ENCODE peak calls at places on chromosomes 12 and 14, in five cellular contexts. One of them, this sample, is unnamed.

GRCh38 chr14:95697764-95698163 is 11.5 kb downstream of the TCL1B start:
- DNase-seq in upper lobe of left lung: no peak
- DNase-seq in kidney: no peak
- DNase-seq in sigmoid colon: no peak
- DNase-seq in WERI-Rb-1: no peak
- DNase-seq in this sample: no peak

GRCh38 chr12:72146495-72146894 is 125.7 kb upstream of the TRHDE start:
- DNase-seq in upper lobe of left lung: no peak
- DNase-seq in kidney: no peak
- DNase-seq in sigmoid colon: no peak
- DNase-seq in WERI-Rb-1: peak
- DNase-seq in this sample: no peak

GRCh38 chr12:2228535-2228934 is 175.7 kb downstream of the CACNA1C start:
- DNase-seq in upper lobe of left lung: no peak
- DNase-seq in kidney: no peak
- DNase-seq in sigmoid colon: peak
- DNase-seq in WERI-Rb-1: no peak
- DNase-seq in this sample: no peak

GRCh38 chr14:33210304-33210703 is 271.6 kb downstream of the NPAS3 start:
- DNase-seq in upper lobe of left lung: no peak
- DNase-seq in kidney: no peak
- DNase-seq in sigmoid colon: no peak
- DNase-seq in WERI-Rb-1: no peak
- DNase-seq in this sample: no peak

GRCh38 chr12:53844989-53845836 is 93.4 kb upstream of the HOXC13 start:
- DNase-seq in upper lobe of left lung: no peak
- DNase-seq in kidney: no peak
- DNase-seq in sigmoid colon: no peak
- DNase-seq in WERI-Rb-1: no peak
- DNase-seq in this sample: peak

GRCh38 chr12:480831-481230 is 21.1 kb downstream of the B4GALNT3 start:
- DNase-seq in upper lobe of left lung: no peak
- DNase-seq in kidney: no peak
- DNase-seq in sigmoid colon: no peak
- DNase-seq in WERI-Rb-1: no peak
- DNase-seq in this sample: no peak

GRCh38 chr12:105470601-105471000 is 140.1 kb downstream of the C12orf75 start:
- DNase-seq in upper lobe of left lung: no peak
- DNase-seq in kidney: no peak
- DNase-seq in sigmoid colon: no peak
- DNase-seq in WERI-Rb-1: peak
- DNase-seq in this sample: no peak

GRCh38 chr14:34003691-34004090 is 52.8 kb upstream of the EGLN3 start:
- DNase-seq in upper lobe of left lung: no peak
- DNase-seq in kidney: no peak
- DNase-seq in sigmoid colon: no peak
- DNase-seq in WERI-Rb-1: peak
- DNase-seq in this sample: no peak

GRCh38 chr12:57242329-57242690 is 8.7 kb downstream of the STAC3 start:
- DNase-seq in upper lobe of left lung: peak
- DNase-seq in kidney: no peak
- DNase-seq in sigmoid colon: peak
- DNase-seq in WERI-Rb-1: no peak
- DNase-seq in this sample: no peak

GRCh38 chr14:50768693-50769092 is 62.3 kb downstream of the NIN start:
- DNase-seq in upper lobe of left lung: no peak
- DNase-seq in kidney: no peak
- DNase-seq in sigmoid colon: no peak
- DNase-seq in WERI-Rb-1: no peak
- DNase-seq in this sample: peak

GRCh38 chr12:3333583-3333982 is 157.4 kb upstream of the PRMT8 start:
- DNase-seq in upper lobe of left lung: no peak
- DNase-seq in kidney: no peak
- DNase-seq in sigmoid colon: peak
- DNase-seq in WERI-Rb-1: peak
- DNase-seq in this sample: no peak

GRCh38 chr12:112408621-112409020 is 784 bp downstream of the RPL6 start:
- DNase-seq in upper lobe of left lung: no peak
- DNase-seq in kidney: no peak
- DNase-seq in sigmoid colon: no peak
- DNase-seq in WERI-Rb-1: no peak
- DNase-seq in this sample: no peak

GRCh38 chr12:85996280-85996679 is 122.2 kb downstream of the NTS start:
- DNase-seq in upper lobe of left lung: no peak
- DNase-seq in kidney: no peak
- DNase-seq in sigmoid colon: no peak
- DNase-seq in WERI-Rb-1: no peak
- DNase-seq in this sample: no peak

GRCh38 chr12:20024194-20024593 is 344.1 kb upstream of the PDE3A start:
- DNase-seq in upper lobe of left lung: no peak
- DNase-seq in kidney: no peak
- DNase-seq in sigmoid colon: no peak
- DNase-seq in WERI-Rb-1: no peak
- DNase-seq in this sample: no peak

GRCh38 chr12:116320839-116321238 is 43.3 kb upstream of the MED13L start:
- DNase-seq in upper lobe of left lung: no peak
- DNase-seq in kidney: no peak
- DNase-seq in sigmoid colon: no peak
- DNase-seq in WERI-Rb-1: no peak
- DNase-seq in this sample: no peak

GRCh38 chr14:65847065-65847847 is 434.7 kb downstream of the FUT8 start:
- DNase-seq in upper lobe of left lung: no peak
- DNase-seq in kidney: no peak
- DNase-seq in sigmoid colon: no peak
- DNase-seq in WERI-Rb-1: no peak
- DNase-seq in this sample: no peak

GRCh38 chr12:124396544-124397398 is 101.9 kb downstream of the RFLNA start:
- DNase-seq in upper lobe of left lung: peak
- DNase-seq in kidney: peak
- DNase-seq in sigmoid colon: peak
- DNase-seq in WERI-Rb-1: no peak
- DNase-seq in this sample: no peak

GRCh38 chr12:132284618-132285310 is 44.6 kb downstream of the GALNT9 start:
- DNase-seq in upper lobe of left lung: peak
- DNase-seq in kidney: peak
- DNase-seq in sigmoid colon: no peak
- DNase-seq in WERI-Rb-1: no peak
- DNase-seq in this sample: no peak

GRCh38 chr12:64058541-64059321 is 163.4 kb downstream of the KICS2 start:
- DNase-seq in upper lobe of left lung: no peak
- DNase-seq in kidney: no peak
- DNase-seq in sigmoid colon: no peak
- DNase-seq in WERI-Rb-1: no peak
- DNase-seq in this sample: no peak

GRCh38 chr12:26119391-26119981 is 5.4 kb downstream of the BHLHE41 start:
- DNase-seq in upper lobe of left lung: no peak
- DNase-seq in kidney: no peak
- DNase-seq in sigmoid colon: no peak
- DNase-seq in WERI-Rb-1: peak
- DNase-seq in this sample: peak

GRCh38 chr14:74906923-74907620 is 16.0 kb downstream of the RPS6KL1 start:
- DNase-seq in upper lobe of left lung: peak
- DNase-seq in kidney: peak
- DNase-seq in sigmoid colon: no peak
- DNase-seq in WERI-Rb-1: no peak
- DNase-seq in this sample: no peak

GRCh38 chr14:55546212-55546874 is 33.7 kb upstream of the KTN1 start:
- DNase-seq in upper lobe of left lung: no peak
- DNase-seq in kidney: no peak
- DNase-seq in sigmoid colon: no peak
- DNase-seq in WERI-Rb-1: no peak
- DNase-seq in this sample: no peak

GRCh38 chr12:109099426-109100020 is 2.1 kb downstream of the UNG start:
- DNase-seq in upper lobe of left lung: no peak
- DNase-seq in kidney: no peak
- DNase-seq in sigmoid colon: no peak
- DNase-seq in WERI-Rb-1: no peak
- DNase-seq in this sample: no peak

GRCh38 chr12:84732941-84733340 is 179.7 kb downstream of the SLC6A15 start:
- DNase-seq in upper lobe of left lung: no peak
- DNase-seq in kidney: no peak
- DNase-seq in sigmoid colon: no peak
- DNase-seq in WERI-Rb-1: no peak
- DNase-seq in this sample: no peak

GRCh38 chr12:68901145-68901544 is 31.8 kb downstream of the CPM start:
- DNase-seq in upper lobe of left lung: no peak
- DNase-seq in kidney: no peak
- DNase-seq in sigmoid colon: no peak
- DNase-seq in WERI-Rb-1: no peak
- DNase-seq in this sample: no peak

GRCh38 chr12:109163150-109163549 is 46.8 kb downstream of the ACACB start:
- DNase-seq in upper lobe of left lung: no peak
- DNase-seq in kidney: no peak
- DNase-seq in sigmoid colon: no peak
- DNase-seq in WERI-Rb-1: no peak
- DNase-seq in this sample: no peak

GRCh38 chr12:58757422-58757821 is 162.9 kb downstream of the LRIG3 start:
- DNase-seq in upper lobe of left lung: no peak
- DNase-seq in kidney: no peak
- DNase-seq in sigmoid colon: no peak
- DNase-seq in WERI-Rb-1: no peak
- DNase-seq in this sample: peak

GRCh38 chr12:113932411-113933196 is 33.5 kb downstream of the RBM19 start:
- DNase-seq in upper lobe of left lung: no peak
- DNase-seq in kidney: no peak
- DNase-seq in sigmoid colon: no peak
- DNase-seq in WERI-Rb-1: peak
- DNase-seq in this sample: no peak

GRCh38 chr14:77122555-77123125 is 19.0 kb downstream of the ZDHHC22 start:
- DNase-seq in upper lobe of left lung: no peak
- DNase-seq in kidney: no peak
- DNase-seq in sigmoid colon: no peak
- DNase-seq in WERI-Rb-1: peak
- DNase-seq in this sample: no peak

GRCh38 chr12:24462946-24463345 is 486.0 kb downstream of the BCAT1 start:
- DNase-seq in upper lobe of left lung: no peak
- DNase-seq in kidney: no peak
- DNase-seq in sigmoid colon: no peak
- DNase-seq in WERI-Rb-1: no peak
- DNase-seq in this sample: no peak

DNA sequence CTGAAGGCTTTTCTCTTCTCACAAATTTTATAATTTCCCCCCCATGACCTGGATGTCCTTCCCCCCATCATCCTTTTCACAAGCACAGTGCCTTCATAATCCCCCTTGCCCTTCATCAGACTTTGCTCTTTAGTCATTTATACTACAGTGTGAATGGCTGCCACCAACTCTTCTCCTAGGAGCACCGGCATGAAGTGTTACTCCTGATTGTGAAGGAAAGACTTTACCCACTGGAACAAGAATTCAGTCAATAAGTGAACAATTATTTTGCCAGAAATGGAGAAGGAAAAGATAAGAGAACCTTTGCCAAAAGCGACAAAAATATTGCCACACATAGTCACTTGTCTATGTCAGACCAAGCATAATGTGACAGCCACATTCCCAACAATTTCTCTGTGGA is 5.0 kb downstream of the SERPINA9 start:
- DNase-seq in upper lobe of left lung: no peak
- DNase-seq in kidney: no peak
- DNase-seq in sigmoid colon: no peak
- DNase-seq in WERI-Rb-1: no peak
- DNase-seq in this sample: no peak
- TF ChIP-seq CTCF in upper lobe of left lung: no peak
- TF ChIP-seq CTCF in kidney: no peak
- TF ChIP-seq CTCF in sigmoid colon: no peak
- TF ChIP-seq CTCF in WERI-Rb-1: no peak
- TF ChIP-seq CTCF in this sample: no peak

DNA sequence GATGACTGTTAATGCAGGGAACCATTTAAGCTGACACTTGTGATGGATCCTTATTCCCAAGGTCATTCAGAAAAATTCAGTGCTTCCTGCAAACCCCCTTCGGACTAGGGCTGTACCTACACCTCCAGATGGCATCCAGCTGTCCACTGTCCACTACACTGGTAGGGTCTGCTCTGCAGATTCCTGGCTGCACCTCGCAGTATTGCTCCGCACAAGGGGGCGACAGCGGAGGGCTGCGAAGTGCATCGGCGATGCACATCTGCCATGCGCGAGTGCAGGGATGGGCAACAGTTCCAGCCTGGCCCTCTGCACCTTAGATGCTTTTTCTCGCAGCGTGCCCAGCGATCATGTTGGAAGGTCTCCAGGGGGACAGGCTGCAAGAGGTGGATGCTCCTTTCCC is 55.5 kb downstream of the KCNA5 start:
- DNase-seq in upper lobe of left lung: peak
- DNase-seq in kidney: no peak
- DNase-seq in sigmoid colon: no peak
- DNase-seq in WERI-Rb-1: no peak
- DNase-seq in this sample: no peak
- TF ChIP-seq CTCF in upper lobe of left lung: no peak
- TF ChIP-seq CTCF in kidney: no peak
- TF ChIP-seq CTCF in sigmoid colon: no peak
- TF ChIP-seq CTCF in WERI-Rb-1: no peak
- TF ChIP-seq CTCF in this sample: no peak

GRCh38 chr12:6282453-6282840 is 28.0 kb upstream of the PLEKHG6 start:
- DNase-seq in upper lobe of left lung: no peak
- DNase-seq in kidney: no peak
- DNase-seq in sigmoid colon: no peak
- DNase-seq in WERI-Rb-1: no peak
- DNase-seq in this sample: no peak

GRCh38 chr12:6284273-6284672 is 26.2 kb upstream of the PLEKHG6 start:
- DNase-seq in upper lobe of left lung: no peak
- DNase-seq in kidney: no peak
- DNase-seq in sigmoid colon: no peak
- DNase-seq in WERI-Rb-1: no peak
- DNase-seq in this sample: no peak

GRCh38 chr12:6285063-6285477 is 25.4 kb upstream of the PLEKHG6 start:
- DNase-seq in upper lobe of left lung: no peak
- DNase-seq in kidney: no peak
- DNase-seq in sigmoid colon: peak
- DNase-seq in WERI-Rb-1: peak
- DNase-seq in this sample: peak

GRCh38 chr12:6288235-6288634 is 22.2 kb upstream of the PLEKHG6 start:
- DNase-seq in upper lobe of left lung: no peak
- DNase-seq in kidney: no peak
- DNase-seq in sigmoid colon: no peak
- DNase-seq in WERI-Rb-1: no peak
- DNase-seq in this sample: peak

GRCh38 chr12:6285532-6286306 is 24.8 kb upstream of the PLEKHG6 start:
- DNase-seq in upper lobe of left lung: no peak
- DNase-seq in kidney: no peak
- DNase-seq in sigmoid colon: no peak
- DNase-seq in WERI-Rb-1: no peak
- DNase-seq in this sample: no peak
- TF ChIP-seq CTCF in upper lobe of left lung: no peak
- TF ChIP-seq CTCF in kidney: no peak
- TF ChIP-seq CTCF in sigmoid colon: no peak
- TF ChIP-seq CTCF in WERI-Rb-1: no peak
- TF ChIP-seq CTCF in this sample: no peak

DNA sequence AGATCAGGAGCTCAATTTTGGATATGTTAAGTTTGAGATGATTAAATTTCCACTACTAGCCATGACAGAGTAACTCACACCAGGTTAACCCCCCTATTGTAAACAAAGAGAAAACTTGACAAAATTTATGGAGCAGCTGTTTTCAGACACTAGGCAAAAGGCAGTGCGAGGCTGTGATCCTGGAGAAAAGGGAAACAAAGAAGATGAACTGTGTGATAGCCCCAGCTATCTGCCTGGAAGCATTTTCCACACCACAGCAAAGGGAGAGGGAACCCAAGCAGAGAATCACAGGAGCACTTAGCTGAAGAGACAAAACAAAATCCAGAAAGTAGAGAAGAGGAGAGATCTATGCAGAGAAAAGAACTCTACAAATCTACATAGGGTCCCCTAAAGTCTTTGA is 145.0 kb downstream of the KIF21A start:
- DNase-seq in upper lobe of left lung: no peak
- DNase-seq in kidney: no peak
- DNase-seq in sigmoid colon: no peak
- DNase-seq in WERI-Rb-1: no peak
- DNase-seq in this sample: no peak
- TF ChIP-seq CTCF in upper lobe of left lung: no peak
- TF ChIP-seq CTCF in kidney: no peak
- TF ChIP-seq CTCF in sigmoid colon: no peak
- TF ChIP-seq CTCF in WERI-Rb-1: no peak
- TF ChIP-seq CTCF in this sample: no peak